ENCODE peak calls at places on chromosomes 3 and 15, in eight cellular contexts. T, S, U, L, B, H, O and K are unnamed samples.

GRCh38 chr3:13767896-13768295 is 112.0 kb downstream of the WNT7A start:
- DNase-seq in T (no peak), B (no peak), O (no peak), S (no peak), L (no peak), H (no peak), U (no peak), K (no peak)

GRCh38 chr3:80526153-80526552 is 758.4 kb upstream of the ROBO1 start:
- DNase-seq in L (no peak), T (no peak), S (no peak), H (no peak), U (peak), B (no peak), O (no peak), K (no peak)

GRCh38 chr3:16067837-16068471 is 106.5 kb upstream of the GALNT15 start:
- DNase-seq in U (no peak), L (no peak), H (no peak), T (no peak), S (no peak), O (no peak), B (no peak), K (peak)

GRCh38 chr3:63625161-63625560 is 27.3 kb upstream of the SNTN start:
- DNase-seq in S (no peak), U (peak), H (no peak), B (no peak), L (no peak), O (peak), T (no peak), K (peak)

GRCh38 chr3:32759342-32759741 is 58.5 kb upstream of the TRIM71 start:
- DNase-seq in O (no peak), U (no peak), T (no peak), B (no peak), S (no peak), H (no peak), L (no peak), K (no peak)

GRCh38 chr15:64452988-64453688 is 7.2 kb upstream of the ZNF609 start:
- DNase-seq in T (no peak), O (no peak), H (peak), S (no peak), U (peak), B (no peak), L (no peak), K (no peak)

GRCh38 chr3:46102059-46102779 is 74.9 kb upstream of the XCR1 start:
- DNase-seq in U (no peak), B (no peak), H (no peak), L (no peak), S (no peak), O (no peak), T (no peak), K (no peak)

GRCh38 chr15:61558172-61559146 is 329.4 kb upstream of the RORA start:
- DNase-seq in S (no peak), U (no peak), H (no peak), O (no peak), L (no peak), B (no peak), T (no peak), K (no peak)

GRCh38 chr3:4978966-4979400 is 254 bp upstream of the BHLHE40 start:
- DNase-seq in S (no peak), B (no peak), L (peak), H (peak), T (peak), O (peak), U (peak), K (peak)

GRCh38 chr3:122100591-122101491 is 45.7 kb downstream of the CD86 start:
- DNase-seq in T (no peak), B (no peak), L (no peak), O (no peak), H (no peak), S (no peak), U (no peak), K (peak)

GRCh38 chr3:188486126-188486525 is 332.2 kb downstream of the LPP start:
- DNase-seq in O (no peak), L (no peak), B (no peak), H (no peak), U (no peak), T (no peak), S (no peak), K (peak)

GRCh38 chr15:101652783-101653430 is 726 bp upstream of the TM2D3 start:
- DNase-seq in U (no peak), B (no peak), S (no peak), O (peak), L (no peak), H (no peak), T (no peak), K (peak)

GRCh38 chr3:79414821-79415220 is 353.0 kb downstream of the ROBO1 start:
- DNase-seq in S (no peak), L (no peak), U (no peak), B (no peak), H (no peak), T (no peak), O (no peak), K (peak)

GRCh38 chr3:13712682-13713180 is 163.8 kb downstream of the FBLN2 start:
- DNase-seq in O (no peak), H (no peak), L (no peak), T (no peak), B (no peak), S (no peak), U (no peak), K (no peak)